ENCODE peak calls at places on chromosomes 3 and 15, in five cellular contexts. P is cardiac fibroblast, J is type B pancreatic cell, A is AML-193, R is cerebellar nuclear complex. I is an unnamed sample.

GRCh38 chr3:8851703-8852102 is 82.3 kb upstream of the OXTR start:
- DNase-seq in P (peak; percentile 80), J (no peak), A (no peak), R (no peak), I (no peak)

GRCh38 chr15:29917600-29918597 is 95.6 kb upstream of the TJP1 start:
- DNase-seq in P (peak; percentile 47), J (no peak), A (no peak), R (no peak), I (no peak)

GRCh38 chr15:67832031-67832551 is 6.8 kb downstream of the SKOR1 start:
- DNase-seq in P (peak; percentile 55), J (no peak), A (peak; percentile 4), R (no peak), I (no peak)

GRCh38 chr15:68691667-68692066 is 112.9 kb downstream of the CORO2B start:
- DNase-seq in P (no peak), J (no peak), A (no peak), R (no peak), I (no peak)

GRCh38 chr3:156705761-156706631 is 31.6 kb downstream of the TIPARP start:
- DNase-seq in P (no peak), J (no peak), A (peak; percentile 89), R (no peak), I (no peak)

GRCh38 chr15:83320831-83321230 is 36.4 kb upstream of the BNC1 start:
- DNase-seq in P (peak; percentile 34), J (no peak), A (no peak), R (no peak), I (no peak)

GRCh38 chr15:91099616-91100560 is at the start of gene SV2B:
- DNase-seq in P (peak; percentile 22), J (no peak), A (no peak), R (peak; percentile 42), I (no peak)

GRCh38 chr3:47362704-47363103 is 18.1 kb upstream of the PTPN23 start:
- DNase-seq in P (peak; percentile 55), J (no peak), A (peak; percentile 40), R (no peak), I (no peak)

GRCh38 chr15:72155021-72155621 is 36.9 kb downstream of the SENP8 start:
- DNase-seq in P (no peak), J (no peak), A (no peak), R (peak; percentile 29), I (no peak)

GRCh38 chr3:192825657-192826200 is 91.9 kb downstream of the MB21D2 start:
- DNase-seq in P (peak; percentile 73), J (no peak), A (no peak), R (no peak), I (no peak)

GRCh38 chr15:26894181-26894580 is 27.3 kb downstream of the GABRA5 start:
- DNase-seq in P (no peak), J (no peak), A (no peak), R (no peak), I (no peak)

GRCh38 chr3:94441494-94441847 is 378.6 kb downstream of the NSUN3 start:
- DNase-seq in P (no peak), J (no peak), A (no peak), R (no peak), I (no peak)

GRCh38 chr3:166829896-166830295 is 550.2 kb downstream of the ZBBX start:
- DNase-seq in P (no peak), J (no peak), A (no peak), R (no peak), I (no peak)

GRCh38 chr3:12910356-12911099 is 69.2 kb upstream of the RPL32 start:
- DNase-seq in P (no peak), J (no peak), A (no peak), R (no peak), I (no peak)

GRCh38 chr3:149977391-149977790 is 6.7 kb upstream of the PFN2 start:
- DNase-seq in P (peak; percentile 15), J (no peak), A (no peak), R (no peak), I (no peak)

GRCh38 chr3:71713041-71713440 is 12.2 kb downstream of the EIF4E3 start:
- DNase-seq in P (no peak), J (no peak), A (no peak), R (no peak), I (no peak)

GRCh38 chr15:85592148-85592547 is 202.6 kb downstream of the KLHL25 start:
- DNase-seq in P (peak; percentile 92), J (no peak), A (no peak), R (no peak), I (no peak)

GRCh38 chr3:46628980-46629379 is 16.7 kb downstream of the FAM240A start:
- DNase-seq in P (no peak), J (no peak), A (no peak), R (no peak), I (no peak)

GRCh38 chr15:72280751-72281150 is 8.4 kb upstream of the PARP6 start:
- DNase-seq in P (no peak), J (no peak), A (no peak), R (no peak), I (no peak)

GRCh38 chr3:146071636-146072035 is 89.3 kb downstream of the PLOD2 start:
- DNase-seq in P (no peak), J (no peak), A (no peak), R (no peak), I (no peak)

GRCh38 chr3:65168547-65168946 is 480.7 kb upstream of the ADAMTS9 start:
- DNase-seq in P (no peak), J (no peak), A (no peak), R (no peak), I (no peak)

GRCh38 chr3:97970929-97971460 is 1.2 kb downstream of the RIOX2 start:
- DNase-seq in P (no peak), J (no peak), A (no peak), R (no peak), I (no peak)

GRCh38 chr3:21216598-21216997 is 534.4 kb downstream of the ZNF385D start:
- DNase-seq in P (peak; percentile 27), J (no peak), A (peak; percentile 5), R (no peak), I (no peak)

GRCh38 chr15:26081758-26082068 is 218.6 kb upstream of the ATP10A start:
- DNase-seq in P (no peak), J (no peak), A (no peak), R (no peak), I (no peak)

GRCh38 chr3:49671291-49672288 is 2.6 kb upstream of the APEH start:
- DNase-seq in P (peak; percentile 71), J (no peak), A (no peak), R (no peak), I (no peak)

GRCh38 chr15:80260566-80260965 is 8.6 kb upstream of the CTXND1 start:
- DNase-seq in P (no peak), J (no peak), A (no peak), R (no peak), I (no peak)

GRCh38 chr3:158792709-158793108 is 9.1 kb upstream of the MFSD1 start:
- DNase-seq in P (peak; percentile 94), J (no peak), A (no peak), R (no peak), I (no peak)

I was measured in vagina.